ENCODE peak calls at places on chromosome 12, in six cellular contexts. C, N, B, F, V and I are unnamed samples.

GRCh38 chr12:97960741-97961608 is 498.4 kb downstream of the RMST start:
- DNase-seq in C (no peak), N (peak), B (peak), F (peak), V (peak), I (no peak)

GRCh38 chr12:4178424-4179184 is 95.0 kb upstream of the CCND2 start:
- DNase-seq in C (no peak), N (no peak), B (no peak), F (no peak), V (no peak), I (no peak)

GRCh38 chr12:75837700-75838099 is 193.9 kb downstream of the PHLDA1 start:
- DNase-seq in C (no peak), N (no peak), B (no peak), F (no peak), V (no peak), I (no peak)

GRCh38 chr12:130097342-130097741 is 64.9 kb upstream of the FZD10 start:
- DNase-seq in C (no peak), N (no peak), B (no peak), F (no peak), V (no peak), I (no peak)

GRCh38 chr12:29781176-29781575 is 2.6 kb downstream of the TMTC1 start:
- DNase-seq in C (no peak), N (no peak), B (no peak), F (no peak), V (no peak), I (no peak)

GRCh38 chr12:128844031-128844635 is 9.1 kb upstream of the GLT1D1 start:
- DNase-seq in C (no peak), N (no peak), B (peak), F (peak), V (no peak), I (no peak)

GRCh38 chr12:68622250-68622649 is 11.6 kb downstream of the RAP1B start:
- DNase-seq in C (no peak), N (no peak), B (no peak), F (no peak), V (no peak), I (no peak)

GRCh38 chr12:110798461-110798860 is 48.3 kb upstream of the CCDC63 start:
- DNase-seq in C (no peak), N (no peak), B (no peak), F (no peak), V (no peak), I (no peak)

GRCh38 chr12:126191949-126192348 is 1126.7 kb downstream of the AACS start:
- DNase-seq in C (no peak), N (no peak), B (no peak), F (no peak), V (no peak), I (no peak)

GRCh38 chr12:2856901-2857495 is at the start of gene TEX52:
- DNase-seq in C (no peak), N (no peak), B (no peak), F (peak), V (no peak), I (no peak)

GRCh38 chr12:122413516-122414404 is 8.7 kb downstream of the CLIP1 start:
- DNase-seq in C (no peak), N (no peak), B (no peak), F (peak), V (no peak), I (no peak)

GRCh38 chr12:12404297-12404696 is 47.4 kb downstream of the BORCS5 start:
- DNase-seq in C (no peak), N (no peak), B (no peak), F (no peak), V (no peak), I (no peak)

GRCh38 chr12:124525455-124525854 is 42.0 kb downstream of the NCOR2 start:
- DNase-seq in C (no peak), N (no peak), B (no peak), F (no peak), V (no peak), I (no peak)

GRCh38 chr12:2785017-2785416 is 9.8 kb upstream of the FKBP4 start:
- DNase-seq in C (no peak), N (no peak), B (no peak), F (no peak), V (no peak), I (no peak)

GRCh38 chr12:27334052-27334720 is 1.6 kb downstream of the BMAL2 start:
- DNase-seq in C (no peak), N (no peak), B (peak), F (no peak), V (no peak), I (no peak)

GRCh38 chr12:53456654-53457366 is 4.9 kb downstream of the PCBP2 start:
- DNase-seq in C (no peak), N (no peak), B (no peak), F (no peak), V (no peak), I (no peak)

GRCh38 chr12:116691205-116691604 is 46.7 kb downstream of the SPRING1 start:
- DNase-seq in C (no peak), N (no peak), B (no peak), F (no peak), V (no peak), I (no peak)